ENCODE peak calls at places on chromosomes 2 and 18, in nine cellular contexts. D is memory B cell; Y is NCI-H510A; A is mucosa of descending colon; J is stimulated activated CD8-positive, alpha-beta memory T cell treated with anti-CD3 and anti-CD28 coated beads, Interleukin-15, amount 100 ng/mL, for 24 hours; U is effector memory CD4-positive, alpha-beta T cell; S is cardiac fibroblast; P is HT1080; F is activated T-cell treated with anti-CD3 and anti-CD28 coated beads, Interleukin-2, amount 50 U/mL, for 72 hours. E is an unnamed sample.
A peak's percentile ranks its signal among the peaks of the same experiment; 100 is the strongest.

GRCh38 chr2:19675856-19676460 is 225.8 kb downstream of the TTC32 start:
- DNase-seq in D (no peak), Y (no peak), A (no peak), J (no peak), U (no peak), S (no peak), P (peak; percentile 21), F (no peak), E (peak; percentile 66)

GRCh38 chr2:11387831-11388230 is 43.4 kb upstream of the ROCK2 start:
- DNase-seq in D (no peak), Y (no peak), A (peak; percentile 60), J (no peak), U (no peak), S (no peak), P (no peak), F (no peak), E (no peak)

GRCh38 chr2:63369146-63369545 is 219.1 kb downstream of the WDPCP start:
- DNase-seq in D (no peak), Y (no peak), A (no peak), J (no peak), U (no peak), S (no peak), P (no peak), F (no peak), E (no peak)

GRCh38 chr2:136319227-136319626 is 201.3 kb upstream of the CXCR4 start:
- DNase-seq in D (no peak), Y (no peak), A (no peak), J (no peak), U (no peak), S (no peak), P (no peak), F (peak; percentile 55), E (peak; percentile 57)

GRCh38 chr18:25493401-25493800 is 141.4 kb upstream of the ZNF521 start:
- DNase-seq in D (no peak), Y (no peak), A (no peak), J (no peak), U (no peak), S (no peak), P (no peak), F (no peak), E (no peak)

GRCh38 chr2:61460168-61460567 is 10.7 kb downstream of the USP34 start:
- DNase-seq in D (no peak), Y (no peak), A (no peak), J (no peak), U (no peak), S (peak; percentile 74), P (peak; percentile 60), F (no peak), E (peak; percentile 79)

GRCh38 chr2:156427067-156427466 is 9.1 kb upstream of the GPD2 start:
- DNase-seq in D (no peak), Y (no peak), A (no peak), J (no peak), U (no peak), S (no peak), P (no peak), F (no peak), E (no peak)

GRCh38 chr2:43905388-43905803 is 66.6 kb downstream of the ABCG8 start:
- DNase-seq in D (no peak), Y (no peak), A (no peak), J (no peak), U (no peak), S (no peak), P (no peak), F (no peak), E (no peak)

GRCh38 chr18:23871410-23871809 is 143.1 kb upstream of the TTC39C start:
- DNase-seq in D (peak; percentile 20), Y (peak; percentile 13), A (peak; percentile 63), J (peak; percentile 13), U (peak; percentile 73), S (peak; percentile 29), P (peak; percentile 90), F (peak; percentile 39), E (peak; percentile 60)

GRCh38 chr2:204177977-204178522 is 241.5 kb downstream of the ICOS start:
- DNase-seq in D (no peak), Y (no peak), A (peak; percentile 86), J (peak; percentile 45), U (peak; percentile 26), S (peak; percentile 16), P (peak; percentile 15), F (peak; percentile 69), E (peak; percentile 68)

GRCh38 chr2:198296665-198297308 is 492.4 kb downstream of the PLCL1 start:
- DNase-seq in D (peak; percentile 30), Y (no peak), A (peak; percentile 69), J (peak; percentile 13), U (peak; percentile 12), S (peak; percentile 71), P (peak; percentile 46), F (peak; percentile 52), E (peak; percentile 73)

GRCh38 chr18:62982600-62983251 is 267.4 kb downstream of the PHLPP1 start:
- DNase-seq in D (peak; percentile 35), Y (peak; percentile 81), A (peak; percentile 75), J (no peak), U (no peak), S (peak; percentile 73), P (peak; percentile 44), F (peak; percentile 58), E (peak; percentile 72)

GRCh38 chr2:14756981-14757657 is 124.6 kb downstream of the LRATD1 start:
- DNase-seq in D (no peak), Y (no peak), A (no peak), J (no peak), U (no peak), S (peak; percentile 0), P (peak; percentile 97), F (no peak), E (peak; percentile 83)

GRCh38 chr2:133977385-133977784 is 276.5 kb upstream of the MGAT5 start:
- DNase-seq in D (no peak), Y (no peak), A (no peak), J (no peak), U (no peak), S (no peak), P (no peak), F (no peak), E (no peak)

GRCh38 chr2:145203931-145204330 is 684.0 kb upstream of the ZEB2 start:
- DNase-seq in D (no peak), Y (no peak), A (no peak), J (no peak), U (no peak), S (no peak), P (no peak), F (no peak), E (no peak)

GRCh38 chr2:16948073-16948472 is 282.4 kb upstream of the CYRIA start:
- DNase-seq in D (no peak), Y (peak; percentile 48), A (no peak), J (no peak), U (no peak), S (no peak), P (no peak), F (no peak), E (no peak)

GRCh38 chr18:21361297-21361880 is 119.4 kb downstream of the GREB1L start:
- DNase-seq in D (no peak), Y (no peak), A (no peak), J (no peak), U (no peak), S (no peak), P (peak; percentile 1), F (no peak), E (peak; percentile 85)

GRCh38 chr2:215738360-215738759 is 275.0 kb downstream of the MREG start:
- DNase-seq in D (no peak), Y (no peak), A (no peak), J (no peak), U (no peak), S (no peak), P (no peak), F (no peak), E (no peak)

GRCh38 chr2:55408098-55408882 is 11.4 kb downstream of the CCDC88A start:
- DNase-seq in D (no peak), Y (no peak), A (no peak), J (no peak), U (no peak), S (peak; percentile 63), P (peak; percentile 72), F (no peak), E (no peak)

GRCh38 chr18:7116832-7117389 is 686 bp downstream of the LAMA1 start:
- DNase-seq in D (no peak), Y (peak; percentile 16), A (no peak), J (no peak), U (no peak), S (no peak), P (no peak), F (no peak), E (peak; percentile 69)

GRCh38 chr2:16165518-16166326 is 225.4 kb downstream of the MYCN start:
- DNase-seq in D (no peak), Y (no peak), A (no peak), J (no peak), U (no peak), S (no peak), P (no peak), F (no peak), E (no peak)

GRCh38 chr2:48471048-48471474 is 58.9 kb upstream of the STON1 start:
- DNase-seq in D (no peak), Y (no peak), A (peak; percentile 41), J (no peak), U (no peak), S (peak; percentile 86), P (peak; percentile 58), F (no peak), E (no peak)

GRCh38 chr2:73856214-73856613 is 27.5 kb downstream of the STAMBP start:
- DNase-seq in D (no peak), Y (no peak), A (no peak), J (no peak), U (no peak), S (peak; percentile 26), P (peak; percentile 91), F (no peak), E (no peak)

GRCh38 chr2:30865892-30866681 is 58.8 kb upstream of the CAPN13 start:
- DNase-seq in D (no peak), Y (no peak), A (no peak), J (no peak), U (no peak), S (no peak), P (no peak), F (no peak), E (no peak)

GRCh38 chr2:101249826-101250225 is 2.9 kb upstream of the CNOT11 start:
- DNase-seq in D (no peak), Y (no peak), A (no peak), J (no peak), U (no peak), S (no peak), P (no peak), F (no peak), E (no peak)